ENCODE peak calls at places on chromosome 22, in six cellular contexts. One of them, this sample, is unnamed.

GRCh38 chr22:41504397-41504796 is 35.5 kb downstream of the ACO2 start:
- DNase-seq in CD4-positive, alpha-beta T cell: no peak
- DNase-seq in bronchial epithelial cell: no peak
- DNase-seq in activated CD8-positive, alpha-beta T cell treated with anti-CD3 and anti-CD28 coated beads for 36 hours: no peak
- DNase-seq in ecto neural progenitor cell: no peak
- DNase-seq in glutamatergic neuron: peak
- DNase-seq in this sample: no peak

GRCh38 chr22:35266277-35266676 is 9.0 kb downstream of the HMGXB4 start:
- DNase-seq in CD4-positive, alpha-beta T cell: no peak
- DNase-seq in bronchial epithelial cell: no peak
- DNase-seq in activated CD8-positive, alpha-beta T cell treated with anti-CD3 and anti-CD28 coated beads for 36 hours: no peak
- DNase-seq in ecto neural progenitor cell: no peak
- DNase-seq in glutamatergic neuron: no peak
- DNase-seq in this sample: no peak

GRCh38 chr22:34971456-34971855 is 94.5 kb upstream of the ISX start:
- DNase-seq in CD4-positive, alpha-beta T cell: no peak
- DNase-seq in bronchial epithelial cell: no peak
- DNase-seq in activated CD8-positive, alpha-beta T cell treated with anti-CD3 and anti-CD28 coated beads for 36 hours: no peak
- DNase-seq in ecto neural progenitor cell: no peak
- DNase-seq in glutamatergic neuron: no peak
- DNase-seq in this sample: no peak

GRCh38 chr22:24410110-24410856 is 17.1 kb upstream of the ADORA2A start:
- DNase-seq in CD4-positive, alpha-beta T cell: no peak
- DNase-seq in bronchial epithelial cell: peak
- DNase-seq in activated CD8-positive, alpha-beta T cell treated with anti-CD3 and anti-CD28 coated beads for 36 hours: peak
- DNase-seq in ecto neural progenitor cell: no peak
- DNase-seq in glutamatergic neuron: no peak
- DNase-seq in this sample: no peak

GRCh38 chr22:37448521-37449150 is 21.4 kb upstream of the ELFN2 start:
- DNase-seq in CD4-positive, alpha-beta T cell: no peak
- DNase-seq in bronchial epithelial cell: peak
- DNase-seq in activated CD8-positive, alpha-beta T cell treated with anti-CD3 and anti-CD28 coated beads for 36 hours: no peak
- DNase-seq in ecto neural progenitor cell: peak
- DNase-seq in glutamatergic neuron: no peak
- DNase-seq in this sample: no peak

GRCh38 chr22:36277482-36278291 is 24.8 kb downstream of the APOL1 start:
- DNase-seq in CD4-positive, alpha-beta T cell: peak
- DNase-seq in bronchial epithelial cell: peak
- DNase-seq in activated CD8-positive, alpha-beta T cell treated with anti-CD3 and anti-CD28 coated beads for 36 hours: peak
- DNase-seq in ecto neural progenitor cell: peak
- DNase-seq in glutamatergic neuron: peak
- DNase-seq in this sample: no peak

GRCh38 chr22:50169774-50170341 is 673 bp upstream of the PANX2 start:
- DNase-seq in CD4-positive, alpha-beta T cell: no peak
- DNase-seq in bronchial epithelial cell: no peak
- DNase-seq in activated CD8-positive, alpha-beta T cell treated with anti-CD3 and anti-CD28 coated beads for 36 hours: peak
- DNase-seq in ecto neural progenitor cell: no peak
- DNase-seq in glutamatergic neuron: no peak
- DNase-seq in this sample: no peak

GRCh38 chr22:29072193-29072978 is 449 bp upstream of the KREMEN1 start:
- DNase-seq in CD4-positive, alpha-beta T cell: peak
- DNase-seq in bronchial epithelial cell: peak
- DNase-seq in activated CD8-positive, alpha-beta T cell treated with anti-CD3 and anti-CD28 coated beads for 36 hours: peak
- DNase-seq in ecto neural progenitor cell: peak
- DNase-seq in glutamatergic neuron: peak
- DNase-seq in this sample: no peak

GRCh38 chr22:38104084-38104483 is 6.4 kb downstream of the BAIAP2L2 start:
- DNase-seq in CD4-positive, alpha-beta T cell: no peak
- DNase-seq in bronchial epithelial cell: peak
- DNase-seq in activated CD8-positive, alpha-beta T cell treated with anti-CD3 and anti-CD28 coated beads for 36 hours: no peak
- DNase-seq in ecto neural progenitor cell: no peak
- DNase-seq in glutamatergic neuron: no peak
- DNase-seq in this sample: no peak

GRCh38 chr22:48240165-48240934 is 1477.9 kb downstream of the TBC1D22A start:
- DNase-seq in CD4-positive, alpha-beta T cell: no peak
- DNase-seq in bronchial epithelial cell: no peak
- DNase-seq in activated CD8-positive, alpha-beta T cell treated with anti-CD3 and anti-CD28 coated beads for 36 hours: no peak
- DNase-seq in ecto neural progenitor cell: peak
- DNase-seq in glutamatergic neuron: no peak
- DNase-seq in this sample: no peak

GRCh38 chr22:38599466-38599865 is 29.5 kb upstream of the DMC1 start:
- DNase-seq in CD4-positive, alpha-beta T cell: no peak
- DNase-seq in bronchial epithelial cell: no peak
- DNase-seq in activated CD8-positive, alpha-beta T cell treated with anti-CD3 and anti-CD28 coated beads for 36 hours: no peak
- DNase-seq in ecto neural progenitor cell: no peak
- DNase-seq in glutamatergic neuron: no peak
- DNase-seq in this sample: no peak

GRCh38 chr22:41968601-41969000 is 642 bp upstream of the SEPTIN3 start:
- DNase-seq in CD4-positive, alpha-beta T cell: no peak
- DNase-seq in bronchial epithelial cell: peak
- DNase-seq in activated CD8-positive, alpha-beta T cell treated with anti-CD3 and anti-CD28 coated beads for 36 hours: no peak
- DNase-seq in ecto neural progenitor cell: no peak
- DNase-seq in glutamatergic neuron: no peak
- DNase-seq in this sample: no peak

GRCh38 chr22:31400023-31400397 is 606 bp downstream of the DRG1 start:
- DNase-seq in CD4-positive, alpha-beta T cell: no peak
- DNase-seq in bronchial epithelial cell: peak
- DNase-seq in activated CD8-positive, alpha-beta T cell treated with anti-CD3 and anti-CD28 coated beads for 36 hours: no peak
- DNase-seq in ecto neural progenitor cell: peak
- DNase-seq in glutamatergic neuron: no peak
- DNase-seq in this sample: no peak

GRCh38 chr22:49820984-49821383 is 6.7 kb downstream of the BRD1 start:
- DNase-seq in CD4-positive, alpha-beta T cell: no peak
- DNase-seq in bronchial epithelial cell: no peak
- DNase-seq in activated CD8-positive, alpha-beta T cell treated with anti-CD3 and anti-CD28 coated beads for 36 hours: no peak
- DNase-seq in ecto neural progenitor cell: no peak
- DNase-seq in glutamatergic neuron: no peak
- DNase-seq in this sample: no peak

This sample was measured in vagina.